ENCODE peak calls at places on chromosomes 4 and X, in four cellular contexts. X, M, V and S are unnamed samples.

GRCh38 chr4:112085156-112086035 is 59.9 kb upstream of the FAM241A start:
- DNase-seq in V (no peak), M (no peak), X (no peak), S (no peak)

GRCh38 chrX:11786862-11787261 is 28.8 kb downstream of the MSL3 start:
- DNase-seq in M (no peak), V (no peak), X (no peak), S (no peak)

GRCh38 chrX:155876704-155877103 is 4.4 kb upstream of the VAMP7 start:
- DNase-seq in V (no peak), M (no peak), X (no peak), S (no peak)

GRCh38 chr4:123667496-123667895 is 270.9 kb downstream of the SPRY1 start:
- DNase-seq in M (peak; percentile 88), X (no peak), V (no peak), S (no peak)

GRCh38 chr4:52983563-52984303 is 121.6 kb downstream of the RASL11B start:
- DNase-seq in V (no peak), X (peak; percentile 84), M (peak; percentile 78), S (no peak)

GRCh38 chrX:10370976-10371375 is 214.2 kb downstream of the CLCN4 start:
- DNase-seq in X (no peak), M (no peak), V (no peak), S (no peak)

GRCh38 chr4:123415977-123416376 is 19.4 kb downstream of the SPRY1 start:
- DNase-seq in M (peak; percentile 36), X (no peak), V (no peak), S (no peak)

GRCh38 chr4:68460085-68460484 is 12.8 kb downstream of the TMPRSS11E start:
- DNase-seq in X (no peak), V (no peak), M (no peak), S (no peak)

GRCh38 chr4:139007640-139008039 is 7.9 kb upstream of the NOCT start:
- DNase-seq in V (no peak), M (no peak), X (no peak), S (no peak)

GRCh38 chrX:108415891-108416290 is 22.3 kb downstream of the COL4A6 start:
- DNase-seq in V (no peak), X (no peak), M (peak; percentile 30), S (no peak)

GRCh38 chr4:8855781-8856245 is 15.8 kb downstream of the HMX1 start:
- DNase-seq in X (no peak), V (no peak), M (no peak), S (no peak)

GRCh38 chrX:16138108-16138427 is 14.7 kb downstream of the GRPR start:
- DNase-seq in V (no peak), M (no peak), X (peak; percentile 28), S (no peak)
- TF ChIP-seq CTCF in V (no peak), M (no peak), X (peak; percentile 32), S (no peak)

DNA sequence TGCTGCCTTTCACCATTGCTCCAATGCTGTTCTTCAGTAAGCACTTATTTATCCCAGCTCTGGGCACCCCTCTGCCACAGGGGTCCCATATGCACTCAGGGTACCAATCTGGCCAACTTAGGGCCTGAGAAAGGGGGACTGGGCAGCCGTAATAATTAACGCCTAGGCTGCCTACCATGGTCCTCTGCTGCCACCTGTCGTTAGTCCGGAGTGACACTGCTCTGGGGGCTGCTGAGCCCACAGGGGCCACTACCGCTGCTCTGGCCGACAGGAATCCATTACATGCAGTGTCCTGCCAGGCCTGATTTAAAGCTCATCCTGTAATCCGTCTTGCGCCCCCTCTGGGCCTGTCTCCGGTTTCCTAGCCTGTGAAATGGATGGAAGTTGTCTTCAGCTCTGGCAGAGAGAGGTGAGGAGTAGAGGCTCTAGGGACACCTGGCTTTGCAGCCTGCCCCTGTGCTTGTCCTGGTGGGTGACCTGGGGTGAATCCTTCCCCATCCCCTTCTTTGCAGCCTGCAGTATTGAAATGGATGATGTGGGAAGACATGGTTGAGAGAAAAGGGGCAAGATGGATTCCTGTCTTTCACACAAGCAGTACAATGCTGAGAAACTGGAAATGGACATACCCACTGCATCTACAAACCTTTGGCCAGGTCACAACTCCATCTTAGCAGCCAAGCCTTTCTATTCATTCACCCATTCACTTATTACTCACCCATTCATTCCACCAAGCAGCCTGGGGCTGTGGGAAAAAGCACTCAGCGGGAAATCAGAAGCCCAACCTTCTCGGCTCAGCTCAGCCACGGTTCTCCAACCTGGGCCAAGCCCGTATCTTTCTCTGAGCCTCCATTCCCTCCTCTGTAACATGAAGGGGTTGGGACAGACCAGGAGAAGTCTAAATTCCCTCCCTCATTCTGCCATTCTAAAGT is 116.3 kb upstream of the NALF2 start:
- DNase-seq in V (peak; percentile 51), M (peak; percentile 33), X (peak; percentile 66), S (peak; percentile 32)
- TF ChIP-seq CTCF in V (no peak), M (peak; percentile 70), X (peak; percentile 73), S (peak; percentile 37)

GRCh38 chr4:161256716-161257115 is 907.1 kb downstream of the FSTL5 start:
- DNase-seq in X (peak; percentile 7), V (no peak), M (peak; percentile 0), S (no peak)
- TF ChIP-seq CTCF in X (peak; percentile 17), V (no peak), M (peak; percentile 18), S (no peak)

DNA sequence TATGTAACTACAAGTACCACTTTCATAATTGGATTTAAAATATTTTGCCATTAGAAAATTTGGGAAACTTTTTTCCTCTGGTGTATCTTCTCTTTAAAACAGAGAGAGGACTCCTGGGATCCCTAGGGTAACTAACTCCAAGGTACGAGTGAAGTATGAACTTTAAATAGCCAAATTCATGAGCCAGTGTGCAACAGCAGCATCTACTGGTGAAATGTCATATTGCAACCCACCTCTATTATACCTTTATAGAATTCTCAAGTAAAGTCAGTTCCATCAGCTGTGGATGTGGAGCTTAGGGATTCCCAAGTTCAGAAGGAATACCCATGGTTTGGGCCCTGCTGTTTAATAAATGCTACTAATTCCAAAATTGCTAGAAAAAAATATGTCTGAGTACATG is 282.7 kb upstream of the TAPT1 start:
- DNase-seq in M (peak; percentile 11), V (no peak), X (no peak), S (no peak)
- TF ChIP-seq CTCF in M (peak; percentile 22), V (no peak), X (no peak), S (no peak)